ENCODE peak calls at places on chromosomes 1 and 21, in five cellular contexts. One of them, this sample, is unnamed.
A peak's percentile ranks its signal among the peaks of the same experiment; 100 is the strongest.

GRCh38 chr1:7624791-7625355 is 146.2 kb upstream of the VAMP3 start:
- DNase-seq in transverse colon: no peak
- DNase-seq in breast epithelium: peak; percentile 63
- DNase-seq in HCT116: no peak
- DNase-seq in endothelial cell of umbilical vein: no peak
- DNase-seq in this sample: no peak

GRCh38 chr1:18480315-18481189 is at the start of gene KLHDC7A:
- DNase-seq in endothelial cell of umbilical vein: no peak
- DNase-seq in breast epithelium: peak; percentile 68
- DNase-seq in HCT116: no peak
- DNase-seq in transverse colon: peak; percentile 33
- DNase-seq in this sample: no peak

GRCh38 chr1:96633695-96634094 is 87.9 kb upstream of the PTBP2 start:
- DNase-seq in HCT116: no peak
- DNase-seq in endothelial cell of umbilical vein: no peak
- DNase-seq in breast epithelium: no peak
- DNase-seq in transverse colon: no peak
- DNase-seq in this sample: no peak

GRCh38 chr1:213622365-213623087 is 365.2 kb upstream of the PROX1 start:
- DNase-seq in HCT116: no peak
- DNase-seq in transverse colon: no peak
- DNase-seq in breast epithelium: no peak
- DNase-seq in endothelial cell of umbilical vein: no peak
- DNase-seq in this sample: no peak

GRCh38 chr1:229004227-229004833 is 266.6 kb upstream of the RAB4A start:
- DNase-seq in breast epithelium: no peak
- DNase-seq in HCT116: no peak
- DNase-seq in transverse colon: no peak
- DNase-seq in endothelial cell of umbilical vein: no peak
- DNase-seq in this sample: peak; percentile 58

GRCh38 chr1:7539772-7540175 is 231.3 kb upstream of the VAMP3 start:
- DNase-seq in transverse colon: peak; percentile 43
- DNase-seq in breast epithelium: no peak
- DNase-seq in HCT116: peak; percentile 67
- DNase-seq in endothelial cell of umbilical vein: peak; percentile 34
- DNase-seq in this sample: no peak

GRCh38 chr1:155472491-155472890 is 90.1 kb downstream of the ASH1L start:
- DNase-seq in transverse colon: no peak
- DNase-seq in HCT116: no peak
- DNase-seq in breast epithelium: no peak
- DNase-seq in endothelial cell of umbilical vein: no peak
- DNase-seq in this sample: no peak

GRCh38 chr1:242411906-242412305 is 112.6 kb downstream of the PLD5 start:
- DNase-seq in HCT116: no peak
- DNase-seq in breast epithelium: no peak
- DNase-seq in endothelial cell of umbilical vein: no peak
- DNase-seq in transverse colon: no peak
- DNase-seq in this sample: no peak

GRCh38 chr1:183476081-183476480 is 3.8 kb downstream of the SMG7 start:
- DNase-seq in HCT116: no peak
- DNase-seq in breast epithelium: no peak
- DNase-seq in transverse colon: no peak
- DNase-seq in endothelial cell of umbilical vein: no peak
- DNase-seq in this sample: no peak

GRCh38 chr1:71828431-71829012 is 453.8 kb downstream of the NEGR1 start:
- DNase-seq in HCT116: no peak
- DNase-seq in transverse colon: peak; percentile 8
- DNase-seq in breast epithelium: no peak
- DNase-seq in endothelial cell of umbilical vein: no peak
- DNase-seq in this sample: no peak

GRCh38 chr1:158771950-158772866 is at the start of gene OR6N1:
- DNase-seq in transverse colon: no peak
- DNase-seq in breast epithelium: no peak
- DNase-seq in HCT116: no peak
- DNase-seq in endothelial cell of umbilical vein: no peak
- DNase-seq in this sample: no peak

GRCh38 chr21:16363563-16363962 is 633.8 kb downstream of the USP25 start:
- DNase-seq in HCT116: no peak
- DNase-seq in endothelial cell of umbilical vein: no peak
- DNase-seq in breast epithelium: no peak
- DNase-seq in transverse colon: no peak
- DNase-seq in this sample: no peak

GRCh38 chr1:182787002-182787324 is 2.6 kb upstream of the NPL start:
- DNase-seq in HCT116: no peak
- DNase-seq in breast epithelium: no peak
- DNase-seq in endothelial cell of umbilical vein: no peak
- DNase-seq in transverse colon: no peak
- DNase-seq in this sample: no peak

GRCh38 chr21:39313042-39313456 is 383 bp downstream of the BRWD1 start:
- DNase-seq in breast epithelium: no peak
- DNase-seq in transverse colon: peak; percentile 44
- DNase-seq in HCT116: no peak
- DNase-seq in endothelial cell of umbilical vein: no peak
- DNase-seq in this sample: no peak

GRCh38 chr1:196181594-196181878 is 426.7 kb downstream of the KCNT2 start:
- DNase-seq in endothelial cell of umbilical vein: no peak
- DNase-seq in HCT116: no peak
- DNase-seq in breast epithelium: no peak
- DNase-seq in transverse colon: no peak
- DNase-seq in this sample: no peak

DNA sequence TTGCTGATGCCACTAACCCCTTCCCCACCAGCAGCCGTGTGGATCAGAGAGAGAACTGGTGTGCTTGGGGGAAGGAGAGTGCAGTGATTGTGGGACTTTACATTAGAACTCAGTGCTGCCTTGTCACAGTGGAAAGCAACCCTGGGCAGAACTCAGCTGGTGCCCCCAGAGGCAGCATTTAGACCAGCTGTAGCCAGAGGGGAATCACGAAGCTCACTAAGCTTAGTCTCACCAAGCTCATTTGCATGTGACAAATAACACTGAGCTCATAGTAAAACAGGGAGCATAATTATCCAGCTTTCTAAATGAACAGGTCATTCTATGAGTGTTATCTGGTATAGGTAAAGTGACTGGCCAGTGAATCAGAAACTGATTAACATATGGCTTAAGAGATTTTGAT is 9.8 kb upstream of the SMAP2 start:
- DNase-seq in HCT116: no peak
- DNase-seq in breast epithelium: no peak
- DNase-seq in endothelial cell of umbilical vein: no peak
- DNase-seq in transverse colon: no peak
- DNase-seq in this sample: no peak
- TF ChIP-seq CTCF in HCT116: no peak
- TF ChIP-seq CTCF in breast epithelium: no peak
- TF ChIP-seq CTCF in endothelial cell of umbilical vein: no peak
- TF ChIP-seq CTCF in transverse colon: no peak
- TF ChIP-seq CTCF in this sample: no peak

DNA sequence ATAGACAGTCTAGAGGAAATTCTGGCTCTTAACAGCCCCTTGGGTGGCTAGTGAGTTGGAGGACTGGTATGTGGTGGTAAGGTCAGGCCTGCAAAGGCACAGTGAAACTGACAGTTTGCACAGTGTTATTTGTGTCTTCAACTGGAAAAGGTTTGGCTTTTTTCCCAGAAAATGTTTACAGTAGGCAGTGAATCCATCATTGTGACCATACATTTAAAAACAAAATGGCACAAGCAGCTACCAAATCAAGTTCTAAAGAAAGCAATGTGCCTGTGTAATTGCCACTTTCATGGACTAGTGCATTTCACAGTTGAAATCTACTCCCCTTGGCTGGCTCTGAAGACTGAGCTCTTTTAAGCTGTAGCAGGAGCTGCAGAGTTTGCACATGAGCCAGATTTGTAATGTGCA is 24.8 kb downstream of the ATPAF1 start:
- DNase-seq in endothelial cell of umbilical vein: peak; percentile 54
- DNase-seq in transverse colon: peak; percentile 23
- DNase-seq in HCT116: no peak
- DNase-seq in breast epithelium: no peak
- DNase-seq in this sample: no peak
- TF ChIP-seq POLR2AphosphoS5 in endothelial cell of umbilical vein: no peak
- TF ChIP-seq POLR2AphosphoS5 in transverse colon: peak; percentile 44
- TF ChIP-seq POLR2AphosphoS5 in HCT116: no peak
- TF ChIP-seq POLR2AphosphoS5 in breast epithelium: no peak
- TF ChIP-seq POLR2AphosphoS5 in this sample: peak; percentile 33

GRCh38 chr1:81174811-81175476 is 625.8 kb upstream of the ADGRL2 start:
- DNase-seq in breast epithelium: no peak
- DNase-seq in transverse colon: no peak
- DNase-seq in endothelial cell of umbilical vein: peak; percentile 11
- DNase-seq in HCT116: peak; percentile 68
- DNase-seq in this sample: no peak

GRCh38 chr1:81174052-81174451 is 626.7 kb upstream of the ADGRL2 start:
- DNase-seq in breast epithelium: no peak
- DNase-seq in endothelial cell of umbilical vein: no peak
- DNase-seq in HCT116: no peak
- DNase-seq in transverse colon: no peak
- DNase-seq in this sample: no peak

GRCh38 chr1:81183157-81183952 is 617.4 kb upstream of the ADGRL2 start:
- DNase-seq in breast epithelium: no peak
- DNase-seq in endothelial cell of umbilical vein: no peak
- DNase-seq in HCT116: no peak
- DNase-seq in transverse colon: no peak
- DNase-seq in this sample: no peak

GRCh38 chr1:81179239-81179638 is 621.5 kb upstream of the ADGRL2 start:
- DNase-seq in endothelial cell of umbilical vein: peak; percentile 90
- DNase-seq in transverse colon: no peak
- DNase-seq in breast epithelium: no peak
- DNase-seq in HCT116: peak; percentile 19
- DNase-seq in this sample: no peak
- H3K9me3 ChIP-seq in endothelial cell of umbilical vein: no peaks in the 10 kb centered on the region
- H3K9me3 ChIP-seq in transverse colon: no peaks in the 10 kb centered on the region
- H3K9me3 ChIP-seq in breast epithelium: no peaks in the 10 kb centered on the region
- H3K9me3 ChIP-seq in HCT116: no peaks in the 10 kb centered on the region
- H3K9me3 ChIP-seq in this sample: no peaks in the 10 kb centered on the region

GRCh38 chr1:12229386-12229834 is 420 bp upstream of the VPS13D start:
- DNase-seq in transverse colon: no peak
- DNase-seq in breast epithelium: no peak
- DNase-seq in endothelial cell of umbilical vein: no peak
- DNase-seq in HCT116: no peak
- DNase-seq in this sample: no peak

GRCh38 chr1:12230549-12231275 is 882 bp downstream of the VPS13D start:
- DNase-seq in breast epithelium: no peak
- DNase-seq in endothelial cell of umbilical vein: peak; percentile 44
- DNase-seq in transverse colon: peak; percentile 61
- DNase-seq in HCT116: no peak
- DNase-seq in this sample: no peak

GRCh38 chr1:12232221-12232620 is 2.4 kb downstream of the VPS13D start:
- DNase-seq in endothelial cell of umbilical vein: no peak
- DNase-seq in breast epithelium: peak; percentile 39
- DNase-seq in HCT116: peak; percentile 41
- DNase-seq in transverse colon: peak; percentile 25
- DNase-seq in this sample: no peak

GRCh38 chr1:12229835-12230548 is at the start of gene VPS13D:
- DNase-seq in breast epithelium: peak; percentile 63
- DNase-seq in endothelial cell of umbilical vein: peak; percentile 59
- DNase-seq in transverse colon: peak; percentile 87
- DNase-seq in HCT116: peak; percentile 53
- DNase-seq in this sample: no peak

DNA sequence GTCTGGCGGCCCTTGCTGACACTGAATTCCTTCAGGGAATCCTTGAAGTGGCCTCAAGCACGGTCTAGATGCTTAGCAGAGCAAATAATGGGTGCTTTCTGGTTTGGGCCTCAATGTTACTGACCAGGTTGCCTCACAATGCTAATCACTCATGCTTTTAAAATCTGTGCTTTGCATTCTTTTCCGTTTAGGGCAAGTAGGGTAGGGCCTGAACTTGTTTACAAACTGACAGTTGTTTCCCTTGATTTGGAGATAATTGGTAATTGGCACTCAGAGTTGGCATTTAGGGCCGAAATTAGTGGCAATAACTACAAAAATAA is 1.4 kb downstream of the VPS13D start:
- DNase-seq in transverse colon: no peak
- DNase-seq in endothelial cell of umbilical vein: no peak
- DNase-seq in breast epithelium: no peak
- DNase-seq in HCT116: no peak
- DNase-seq in this sample: no peak
- TF ChIP-seq CTCF in transverse colon: no peak
- TF ChIP-seq CTCF in endothelial cell of umbilical vein: no peak
- TF ChIP-seq CTCF in breast epithelium: no peak
- TF ChIP-seq CTCF in HCT116: no peak
- TF ChIP-seq CTCF in this sample: no peak